ENCODE peak calls at places on chromosomes 13 and 19, in six cellular contexts. G is stimulated activated CD4-positive, alpha-beta T cell treated with anti-CD3 and anti-CD28 coated beads, Interleukin-15, amount 100 ng/mL, for 1 hour; Q is activated CD4-positive, alpha-beta T cell treated with anti-CD3 and anti-CD28 coated beads, Interleukin-2, amount 10 ng/mL, durations not matched to agents 7 days and 5 days; S is GM12865; D is left colon; I is NB4. X is an unnamed sample.

GRCh38 chr19:6739390-6739883 is at the start of gene TRIP10:
- DNase-seq in G (peak; percentile 73), Q (peak; percentile 79), D (peak; percentile 79), S (peak; percentile 89), I (peak; percentile 66), X (peak; percentile 84)

GRCh38 chr19:49340069-49340864 is 5.1 kb downstream of the CD37 start:
- DNase-seq in S (peak; percentile 96), D (peak; percentile 62), Q (no peak), G (no peak), I (peak; percentile 82), X (peak; percentile 19)

GRCh38 chr19:37905936-37906867 is at the start of gene WDR87:
- DNase-seq in D (peak; percentile 56), I (peak; percentile 75), S (peak; percentile 76), G (peak; percentile 15), Q (peak; percentile 37), X (peak; percentile 57)

GRCh38 chr13:112711528-112712265 is 21.9 kb downstream of the ATP11A start:
- DNase-seq in G (no peak), I (peak; percentile 25), Q (no peak), D (peak; percentile 81), S (peak; percentile 54), X (peak; percentile 98)

GRCh38 chr19:7196721-7197168 is 97.5 kb downstream of the INSR start:
- DNase-seq in D (no peak), S (no peak), G (no peak), I (no peak), Q (no peak), X (no peak)

GRCh38 chr19:4328243-4328990 is 10.2 kb downstream of the STAP2 start:
- DNase-seq in Q (peak; percentile 98), D (peak; percentile 78), S (peak; percentile 96), G (peak; percentile 98), I (peak; percentile 93), X (peak; percentile 82)

GRCh38 chr19:10562609-10563008 is 3.2 kb downstream of the KRI1 start:
- DNase-seq in I (no peak), G (no peak), D (no peak), Q (no peak), S (no peak), X (no peak)

GRCh38 chr19:8506402-8506957 is 4.0 kb upstream of the PRAM1 start:
- DNase-seq in I (no peak), S (no peak), Q (no peak), G (no peak), D (no peak), X (no peak)

GRCh38 chr19:14770136-14770535 is 8.2 kb downstream of the ADGRE2 start:
- DNase-seq in S (no peak), D (no peak), Q (no peak), G (no peak), I (no peak), X (no peak)

GRCh38 chr13:74870865-74871264 is 611.1 kb downstream of the TBC1D4 start:
- DNase-seq in I (no peak), Q (no peak), G (no peak), S (no peak), D (no peak), X (no peak)

GRCh38 chr19:48689438-48689837 is 6.3 kb upstream of the FUT2 start:
- DNase-seq in Q (no peak), G (no peak), D (no peak), S (no peak), I (no peak), X (no peak)

GRCh38 chr13:37209621-37210020 is 104.2 kb upstream of the CSNK1A1L start:
- DNase-seq in I (peak; percentile 7), G (no peak), D (no peak), S (no peak), Q (no peak), X (no peak)

GRCh38 chr13:32837973-32838940 is 178.0 kb upstream of the KL start:
- DNase-seq in D (no peak), S (no peak), G (no peak), I (no peak), Q (no peak), X (no peak)

GRCh38 chr13:37715606-37716015 is 117.0 kb upstream of the POSTN start:
- DNase-seq in Q (no peak), G (no peak), D (no peak), S (no peak), I (peak; percentile 46), X (no peak)

GRCh38 chr13:24071016-24071415 is 89.5 kb upstream of the SPATA13 start:
- DNase-seq in G (no peak), Q (no peak), D (no peak), S (no peak), I (no peak), X (no peak)

GRCh38 chr13:95176611-95177259 is 124.5 kb downstream of the ABCC4 start:
- DNase-seq in S (no peak), I (peak; percentile 9), Q (peak; percentile 16), D (no peak), G (no peak), X (no peak)

GRCh38 chr13:79779761-79780160 is 298.8 kb downstream of the NDFIP2 start:
- DNase-seq in Q (no peak), D (peak; percentile 37), G (no peak), I (peak; percentile 30), S (no peak), X (no peak)

GRCh38 chr19:39858541-39858940 is 12.4 kb upstream of the FBL start:
- DNase-seq in D (no peak), I (no peak), Q (no peak), G (no peak), S (no peak), X (peak; percentile 72)

GRCh38 chr13:70623260-70623659 is 515.0 kb upstream of the KLHL1 start:
- DNase-seq in G (no peak), S (peak; percentile 3), D (no peak), I (peak; percentile 32), Q (no peak), X (no peak)

GRCh38 chr13:63629591-63629990 is 2213.9 kb upstream of the PCDH20 start:
- DNase-seq in Q (no peak), S (no peak), G (no peak), I (no peak), D (no peak), X (no peak)

GRCh38 chr19:35383536-35383935 is 12.7 kb downstream of the GPR42 start:
- DNase-seq in I (no peak), D (no peak), Q (no peak), G (no peak), S (no peak), X (no peak)

GRCh38 chr19:34493649-34494044 is 12.1 kb downstream of the WTIP start:
- DNase-seq in D (no peak), S (no peak), Q (no peak), G (no peak), I (no peak), X (no peak)

GRCh38 chr13:92682832-92683517 is 543.6 kb upstream of the GPC6 start:
- DNase-seq in G (no peak), S (no peak), I (no peak), D (no peak), Q (no peak), X (no peak)

GRCh38 chr13:73922728-73923393 is 211.3 kb downstream of the KLF12 start:
- DNase-seq in D (no peak), Q (no peak), G (no peak), S (no peak), I (no peak), X (no peak)

GRCh38 chr19:44585371-44586141 is 27.8 kb upstream of the IGSF23 start:
- DNase-seq in D (no peak), I (peak; percentile 7), G (no peak), Q (no peak), S (no peak), X (peak; percentile 42)

GRCh38 chr13:27783111-27783510 is 9.2 kb upstream of the GSX1 start:
- DNase-seq in I (no peak), Q (no peak), D (no peak), G (no peak), S (peak; percentile 16), X (peak; percentile 21)

GRCh38 chr19:35959040-35959967 is 23.1 kb downstream of the LRFN3 start:
- DNase-seq in Q (peak; percentile 64), D (no peak), I (no peak), G (peak; percentile 71), S (no peak), X (peak; percentile 40)

GRCh38 chr19:46840157-46840942 is 10.3 kb downstream of the AP2S1 start:
- DNase-seq in I (peak; percentile 92), D (no peak), S (peak; percentile 76), G (peak; percentile 27), Q (peak; percentile 58), X (peak; percentile 67)

GRCh38 chr19:708154-709141 is at the start of gene PALM:
- DNase-seq in I (peak; percentile 37), G (no peak), D (no peak), S (no peak), Q (no peak), X (no peak)

GRCh38 chr13:40503966-40504591 is 162.4 kb downstream of the FOXO1 start:
- DNase-seq in Q (no peak), G (no peak), D (no peak), S (no peak), I (no peak), X (peak; percentile 55)

GRCh38 chr19:19256072-19256969 is 16.8 kb downstream of the TM6SF2 start:
- DNase-seq in D (no peak), S (no peak), Q (no peak), G (no peak), I (peak; percentile 79), X (peak; percentile 25)

GRCh38 chr13:27928805-27929753 is 9.3 kb downstream of the PDX1 start:
- DNase-seq in Q (no peak), D (no peak), I (no peak), G (no peak), S (no peak), X (peak; percentile 54)

GRCh38 chr19:28961772-28962500 is 251.0 kb downstream of the UQCRFS1 start:
- DNase-seq in I (no peak), S (no peak), Q (no peak), D (no peak), G (no peak), X (no peak)

GRCh38 chr13:98182153-98182552 is 5.1 kb upstream of the RNF113B start:
- DNase-seq in G (no peak), S (no peak), I (no peak), Q (no peak), D (no peak), X (no peak)

GRCh38 chr13:98664924-98665637 is 87.4 kb downstream of the SLC15A1 start:
- DNase-seq in D (no peak), Q (no peak), G (no peak), S (no peak), I (no peak), X (peak; percentile 69)

GRCh38 chr13:76852991-76853390 is 33.2 kb downstream of the KCTD12 start:
- DNase-seq in Q (no peak), S (no peak), G (no peak), I (no peak), D (no peak), X (no peak)

GRCh38 chr13:34762312-34762711 is 179.8 kb upstream of the NBEA start:
- DNase-seq in Q (no peak), I (no peak), S (no peak), G (no peak), D (no peak), X (no peak)

GRCh38 chr13:90824027-90824426 is 523.5 kb upstream of the MIR17HG start:
- DNase-seq in I (no peak), Q (no peak), G (no peak), D (no peak), S (no peak), X (no peak)

X was measured in small intestine.